ENCODE peak calls at places on chromosome 18, in eight cellular contexts. Q, P, O, E, G, S, M and K are unnamed samples.

GRCh38 chr18:53416985-53417384 is 807.5 kb downstream of the MBD2 start:
- DNase-seq in Q (no peak), P (no peak), O (no peak), E (no peak), G (no peak), S (no peak), M (no peak), K (no peak)

GRCh38 chr18:44802508-44802907 is 121.8 kb downstream of the SETBP1 start:
- DNase-seq in Q (no peak), P (no peak), O (no peak), E (no peak), G (no peak), S (peak), M (no peak), K (no peak)

GRCh38 chr18:7566587-7567486 is at the start of gene PTPRM:
- DNase-seq in Q (peak), P (peak), O (peak), E (no peak), G (no peak), S (peak), M (peak), K (peak)

GRCh38 chr18:8045890-8046289 is 478.8 kb downstream of the PTPRM start:
- DNase-seq in Q (peak), P (no peak), O (no peak), E (no peak), G (no peak), S (no peak), M (no peak), K (no peak)

GRCh38 chr18:48393776-48394175 is 15.4 kb downstream of the ZBTB7C start:
- DNase-seq in Q (no peak), P (no peak), O (no peak), E (no peak), G (no peak), S (no peak), M (no peak), K (no peak)

GRCh38 chr18:45627204-45627526 is 11.9 kb downstream of the SLC14A2 start:
- DNase-seq in Q (no peak), P (no peak), O (no peak), E (no peak), G (no peak), S (no peak), M (peak), K (no peak)

GRCh38 chr18:48806551-48807261 is 144.1 kb downstream of the SMAD7 start:
- DNase-seq in Q (peak), P (peak), O (peak), E (peak), G (no peak), S (peak), M (no peak), K (peak)

GRCh38 chr18:9594782-9595181 is 19.6 kb downstream of the PPP4R1 start:
- DNase-seq in Q (peak), P (no peak), O (no peak), E (no peak), G (no peak), S (no peak), M (no peak), K (no peak)

GRCh38 chr18:55421612-55422381 is 166.2 kb downstream of the TCF4 start:
- DNase-seq in Q (no peak), P (no peak), O (no peak), E (no peak), G (no peak), S (no peak), M (peak), K (no peak)

GRCh38 chr18:5964108-5964507 is 68.8 kb upstream of the TMEM200C start:
- DNase-seq in Q (no peak), P (no peak), O (no peak), E (no peak), G (no peak), S (no peak), M (no peak), K (peak)

GRCh38 chr18:74155276-74155675 is 7.0 kb downstream of the TIMM21 start:
- DNase-seq in Q (no peak), P (no peak), O (no peak), E (no peak), G (no peak), S (no peak), M (no peak), K (no peak)

GRCh38 chr18:58635891-58636290 is 7.0 kb upstream of the ALPK2 start:
- DNase-seq in Q (peak), P (no peak), O (no peak), E (no peak), G (peak), S (peak), M (no peak), K (no peak)

GRCh38 chr18:41075212-41075611 is 879.8 kb upstream of the PIK3C3 start:
- DNase-seq in Q (peak), P (no peak), O (no peak), E (no peak), G (peak), S (peak), M (no peak), K (no peak)

DNA sequence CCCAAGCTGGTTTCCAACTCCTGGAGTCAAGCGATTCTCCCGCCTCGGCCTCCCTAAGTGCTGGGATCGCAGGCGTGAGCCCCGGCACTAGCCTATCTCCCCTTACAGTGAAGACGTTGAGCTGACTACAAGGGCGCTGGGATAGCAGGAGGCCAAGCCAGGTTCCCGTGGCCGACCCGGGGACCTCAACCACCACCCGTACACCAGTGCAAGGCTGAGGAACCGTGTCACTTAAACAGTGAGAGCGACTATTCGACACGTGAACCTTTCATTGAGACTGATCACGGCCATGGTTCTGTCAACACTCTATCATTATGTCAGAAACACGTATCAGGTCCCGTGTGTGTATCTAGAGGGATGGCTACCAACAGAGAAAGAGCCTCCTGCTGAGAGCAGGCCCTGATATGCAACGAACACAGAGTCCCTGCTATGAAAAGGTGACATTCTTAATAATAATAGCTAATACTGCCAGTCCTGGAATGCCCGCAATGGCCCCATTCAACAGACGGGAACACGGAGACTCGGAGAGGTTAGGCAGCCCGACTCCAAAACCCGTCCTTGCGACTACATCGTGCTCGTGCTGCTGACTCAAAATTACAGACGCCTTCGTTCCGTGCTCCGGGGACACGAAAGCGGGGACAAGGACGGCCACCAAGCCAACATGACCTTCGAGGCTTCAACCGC is 851 bp downstream of the AFG3L2 start:
- DNase-seq in Q (peak), P (no peak), O (no peak), E (peak), G (no peak), S (no peak), M (no peak), K (no peak)
- TF ChIP-seq CTCF in Q (no peak), P (no peak), O (no peak), E (no peak), G (no peak), S (no peak), M (no peak), K (no peak)

GRCh38 chr18:60235164-60235563 is 137.4 kb downstream of the MC4R start:
- DNase-seq in Q (no peak), P (no peak), O (no peak), E (no peak), G (no peak), S (no peak), M (no peak), K (no peak)
- TF ChIP-seq CTCF in Q (no peak), P (no peak), O (no peak), E (no peak), G (no peak), S (no peak), M (no peak), K (no peak)

DNA sequence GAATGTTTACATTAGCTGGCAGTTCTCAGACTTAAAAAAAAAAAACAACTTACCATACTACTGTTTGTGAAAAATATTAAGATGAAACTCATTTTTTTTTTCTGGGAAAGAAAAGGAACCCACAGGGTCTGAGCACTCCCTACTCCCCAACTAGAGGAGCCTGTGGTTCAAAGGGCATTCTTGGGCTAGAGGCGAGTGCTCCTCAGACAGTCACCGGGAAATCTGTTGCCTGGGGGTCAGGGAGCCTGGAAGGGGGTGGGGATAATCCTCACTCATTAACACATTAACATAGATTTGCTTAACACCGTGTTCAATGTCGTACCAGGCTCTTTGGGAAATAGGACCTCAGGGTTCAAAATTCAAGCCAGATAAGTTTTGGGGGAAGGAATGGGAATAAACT is 57.6 kb downstream of the LAMA3 start:
- DNase-seq in Q (no peak), P (no peak), O (no peak), E (no peak), G (no peak), S (no peak), M (no peak), K (no peak)
- TF ChIP-seq CTCF in Q (no peak), P (no peak), O (no peak), E (no peak), G (no peak), S (no peak), M (no peak), K (no peak)

GRCh38 chr18:11962586-11962985 is 18.7 kb upstream of the IMPA2 start:
- DNase-seq in Q (no peak), P (no peak), O (no peak), E (no peak), G (no peak), S (no peak), M (no peak), K (no peak)

GRCh38 chr18:11960743-11961380 is 20.4 kb upstream of the IMPA2 start:
- DNase-seq in Q (no peak), P (peak), O (no peak), E (no peak), G (no peak), S (no peak), M (no peak), K (no peak)

DNA sequence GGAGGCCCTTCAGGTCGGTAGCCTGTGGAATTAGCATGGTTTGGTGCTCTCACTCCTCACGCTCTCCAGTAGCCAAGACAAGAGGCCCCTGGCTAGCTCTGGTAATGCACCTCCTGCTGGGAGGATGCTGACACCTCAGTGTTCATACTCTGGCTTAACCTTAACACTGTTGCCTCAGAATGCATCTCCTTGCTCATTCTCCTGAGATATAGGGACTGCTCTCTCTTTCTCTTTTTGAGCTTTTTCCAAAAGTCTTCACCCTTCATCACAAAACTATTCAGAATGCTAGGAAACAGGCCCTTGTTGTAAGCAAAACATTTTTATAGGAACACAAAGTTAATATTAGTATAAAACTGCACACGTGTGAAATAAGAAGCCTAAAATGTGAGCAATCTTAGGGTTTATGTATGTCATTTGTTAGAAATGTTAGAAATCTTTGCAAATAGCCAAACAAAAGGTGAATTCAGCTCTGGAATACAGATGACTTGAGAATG is 17.3 kb upstream of the IMPA2 start:
- DNase-seq in Q (no peak), P (no peak), O (no peak), E (no peak), G (no peak), S (no peak), M (no peak), K (no peak)
- TF ChIP-seq CTCF in Q (no peak), P (peak), O (no peak), E (no peak), G (peak), S (peak), M (no peak), K (no peak)

GRCh38 chr18:76495435-76496199 is 575 bp upstream of the ZNF516 start:
- DNase-seq in Q (peak), P (no peak), O (no peak), E (no peak), G (no peak), S (no peak), M (no peak), K (no peak)
- TF ChIP-seq CTCF in Q (no peak), P (no peak), O (no peak), E (no peak), G (no peak), S (no peak), M (no peak), K (no peak)

GRCh38 chr18:77115461-77115907 is 17.1 kb downstream of the MBP start:
- DNase-seq in Q (no peak), P (no peak), O (no peak), E (no peak), G (no peak), S (no peak), M (no peak), K (no peak)
- TF ChIP-seq CTCF in Q (no peak), P (no peak), O (no peak), E (no peak), G (no peak), S (no peak), M (no peak), K (no peak)

GRCh38 chr18:13503839-13504238 is 222.5 kb downstream of the FAM210A start:
- DNase-seq in Q (no peak), P (no peak), O (no peak), E (no peak), G (no peak), S (no peak), M (no peak), K (no peak)

GRCh38 chr18:13500891-13501887 is 225.2 kb downstream of the FAM210A start:
- DNase-seq in Q (peak), P (no peak), O (no peak), E (no peak), G (no peak), S (peak), M (peak), K (no peak)

GRCh38 chr18:13500227-13500865 is 226.0 kb downstream of the FAM210A start:
- DNase-seq in Q (peak), P (no peak), O (no peak), E (no peak), G (no peak), S (peak), M (peak), K (no peak)

GRCh38 chr18:13502585-13502984 is 223.8 kb downstream of the FAM210A start:
- DNase-seq in Q (no peak), P (no peak), O (no peak), E (no peak), G (no peak), S (no peak), M (no peak), K (no peak)

DNA sequence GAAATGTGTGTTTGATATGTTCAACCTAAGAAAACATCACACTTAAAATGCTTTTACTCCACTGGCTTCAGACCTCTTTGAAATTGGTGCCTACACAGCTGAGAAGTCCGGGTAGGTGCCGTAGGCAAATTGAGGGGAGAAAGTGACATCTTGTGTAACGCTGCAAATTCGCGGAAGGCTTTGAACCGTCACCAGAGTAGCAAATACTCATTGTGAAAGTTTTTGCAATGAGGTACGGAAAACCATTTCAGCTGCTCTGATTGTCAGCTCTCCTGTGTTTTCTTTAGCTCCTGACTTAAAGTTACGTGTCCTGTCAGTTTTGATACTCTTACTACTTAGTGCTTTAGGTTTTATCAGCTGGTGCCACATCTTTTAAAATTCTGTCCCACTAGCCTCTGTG is 224.5 kb downstream of the FAM210A start:
- DNase-seq in Q (no peak), P (no peak), O (no peak), E (no peak), G (no peak), S (no peak), M (no peak), K (no peak)
- TF ChIP-seq CTCF in Q (no peak), P (no peak), O (no peak), E (no peak), G (no peak), S (no peak), M (no peak), K (no peak)

GRCh38 chr18:39841133-39842041 is 2113.6 kb upstream of the PIK3C3 start:
- DNase-seq in Q (peak), P (no peak), O (peak), E (no peak), G (peak), S (peak), M (peak), K (peak)
- TF ChIP-seq CTCF in Q (peak), P (no peak), O (peak), E (no peak), G (peak), S (peak), M (peak), K (peak)

GRCh38 chr18:43757273-43757672 is 480.0 kb upstream of the SYT4 start:
- DNase-seq in Q (no peak), P (no peak), O (no peak), E (no peak), G (no peak), S (no peak), M (no peak), K (no peak)

GRCh38 chr18:43751203-43751602 is 473.9 kb upstream of the SYT4 start:
- DNase-seq in Q (peak), P (no peak), O (no peak), E (no peak), G (no peak), S (no peak), M (no peak), K (no peak)

GRCh38 chr18:43751835-43752234 is 474.5 kb upstream of the SYT4 start:
- DNase-seq in Q (no peak), P (no peak), O (no peak), E (no peak), G (no peak), S (no peak), M (no peak), K (no peak)
- TF ChIP-seq CTCF in Q (no peak), P (no peak), O (no peak), E (no peak), G (no peak), S (no peak), M (no peak), K (no peak)

DNA sequence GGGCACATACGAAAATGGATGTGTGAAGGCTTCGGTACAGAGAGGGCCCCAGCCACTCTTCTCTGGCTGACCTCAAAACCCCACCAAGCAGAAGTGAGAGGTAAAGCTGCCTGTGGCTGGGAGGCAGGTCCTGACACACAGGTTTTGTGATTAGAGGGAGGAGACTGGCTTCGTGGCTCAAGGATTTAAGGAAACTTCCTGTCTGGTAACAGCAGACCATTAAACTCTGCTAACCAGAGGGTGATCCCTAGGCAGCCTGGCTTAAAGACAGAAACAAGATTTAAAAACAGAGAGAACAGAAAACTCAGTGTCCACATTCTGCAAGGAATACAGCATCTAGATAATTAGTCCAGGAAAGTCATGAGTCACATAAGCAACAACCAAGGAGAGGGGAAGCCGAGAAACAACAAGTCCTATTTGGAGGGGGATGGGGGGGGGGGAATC is 101.9 kb downstream of the NFATC1 start:
- DNase-seq in Q (no peak), P (no peak), O (no peak), E (no peak), G (no peak), S (no peak), M (no peak), K (no peak)
- TF ChIP-seq CTCF in Q (no peak), P (no peak), O (no peak), E (no peak), G (no peak), S (no peak), M (no peak), K (no peak)